ENCODE peak calls at places on chromosomes 4 and X, in five cellular contexts. One of them, this sample, is unnamed.

GRCh38 chr4:39544580-39545315 is 17.5 kb upstream of the UGDH start:
- DNase-seq in ELR: no peak
- DNase-seq in NT2/D1: no peak
- DNase-seq in NCI-H1092 treated with DMSO at 0.1 percent for 48 hours: no peak
- DNase-seq in trophoblast cell: no peak
- DNase-seq in this sample: no peak

GRCh38 chrX:101040197-101040596 is 11.7 kb downstream of the TRMT2B start:
- DNase-seq in ELR: peak
- DNase-seq in NT2/D1: no peak
- DNase-seq in NCI-H1092 treated with DMSO at 0.1 percent for 48 hours: no peak
- DNase-seq in trophoblast cell: no peak
- DNase-seq in this sample: no peak

GRCh38 chrX:107674480-107675364 is 46.4 kb downstream of the PRPS1 start:
- DNase-seq in ELR: peak
- DNase-seq in NT2/D1: no peak
- DNase-seq in NCI-H1092 treated with DMSO at 0.1 percent for 48 hours: no peak
- DNase-seq in trophoblast cell: peak
- DNase-seq in this sample: no peak

GRCh38 chr4:150261571-150261970 is 183.3 kb downstream of the DCLK2 start:
- DNase-seq in ELR: no peak
- DNase-seq in NT2/D1: no peak
- DNase-seq in NCI-H1092 treated with DMSO at 0.1 percent for 48 hours: no peak
- DNase-seq in trophoblast cell: no peak
- DNase-seq in this sample: no peak

GRCh38 chrX:40809210-40809609 is 73.9 kb upstream of the MED14 start:
- DNase-seq in ELR: peak
- DNase-seq in NT2/D1: no peak
- DNase-seq in NCI-H1092 treated with DMSO at 0.1 percent for 48 hours: no peak
- DNase-seq in trophoblast cell: no peak
- DNase-seq in this sample: no peak

GRCh38 chr4:6379787-6380745 is 92.3 kb downstream of the PPP2R2C start:
- DNase-seq in ELR: no peak
- DNase-seq in NT2/D1: no peak
- DNase-seq in NCI-H1092 treated with DMSO at 0.1 percent for 48 hours: no peak
- DNase-seq in trophoblast cell: no peak
- DNase-seq in this sample: no peak

GRCh38 chrX:149365061-149365460 is 140.0 kb downstream of the IDS start:
- DNase-seq in ELR: peak
- DNase-seq in NT2/D1: no peak
- DNase-seq in NCI-H1092 treated with DMSO at 0.1 percent for 48 hours: no peak
- DNase-seq in trophoblast cell: peak
- DNase-seq in this sample: no peak

GRCh38 chr4:13642163-13642562 is 14.6 kb upstream of the BOD1L1 start:
- DNase-seq in ELR: no peak
- DNase-seq in NT2/D1: no peak
- DNase-seq in NCI-H1092 treated with DMSO at 0.1 percent for 48 hours: peak
- DNase-seq in trophoblast cell: no peak
- DNase-seq in this sample: no peak

GRCh38 chr4:130054895-130055294 is 958.9 kb downstream of the C4orf33 start:
- DNase-seq in ELR: no peak
- DNase-seq in NT2/D1: no peak
- DNase-seq in NCI-H1092 treated with DMSO at 0.1 percent for 48 hours: no peak
- DNase-seq in trophoblast cell: no peak
- DNase-seq in this sample: no peak

GRCh38 chr4:82372502-82372873 is 1.3 kb downstream of the HNRNPD start:
- DNase-seq in ELR: peak
- DNase-seq in NT2/D1: no peak
- DNase-seq in NCI-H1092 treated with DMSO at 0.1 percent for 48 hours: peak
- DNase-seq in trophoblast cell: peak
- DNase-seq in this sample: peak

GRCh38 chr4:25863347-25863784 is 578 bp upstream of the SEL1L3 start:
- DNase-seq in ELR: no peak
- DNase-seq in NT2/D1: no peak
- DNase-seq in NCI-H1092 treated with DMSO at 0.1 percent for 48 hours: peak
- DNase-seq in trophoblast cell: no peak
- DNase-seq in this sample: no peak

GRCh38 chrX:12978205-12979010 is 3.5 kb downstream of the TMSB4X start:
- DNase-seq in ELR: peak
- DNase-seq in NT2/D1: no peak
- DNase-seq in NCI-H1092 treated with DMSO at 0.1 percent for 48 hours: no peak
- DNase-seq in trophoblast cell: no peak
- DNase-seq in this sample: peak

GRCh38 chrX:20265726-20266681 is 705 bp downstream of the RPS6KA3 start:
- DNase-seq in ELR: peak
- DNase-seq in NT2/D1: no peak
- DNase-seq in NCI-H1092 treated with DMSO at 0.1 percent for 48 hours: peak
- DNase-seq in trophoblast cell: peak
- DNase-seq in this sample: peak

GRCh38 chr4:123977623-123978022 is 581.0 kb downstream of the SPRY1 start:
- DNase-seq in ELR: peak
- DNase-seq in NT2/D1: no peak
- DNase-seq in NCI-H1092 treated with DMSO at 0.1 percent for 48 hours: no peak
- DNase-seq in trophoblast cell: no peak
- DNase-seq in this sample: no peak

GRCh38 chr4:78293348-78293747 is 236.2 kb downstream of the FRAS1 start:
- DNase-seq in ELR: no peak
- DNase-seq in NT2/D1: no peak
- DNase-seq in NCI-H1092 treated with DMSO at 0.1 percent for 48 hours: no peak
- DNase-seq in trophoblast cell: no peak
- DNase-seq in this sample: no peak

GRCh38 chrX:23374291-23374690 is 39.6 kb downstream of the PTCHD1 start:
- DNase-seq in ELR: no peak
- DNase-seq in NT2/D1: no peak
- DNase-seq in NCI-H1092 treated with DMSO at 0.1 percent for 48 hours: no peak
- DNase-seq in trophoblast cell: no peak
- DNase-seq in this sample: no peak

GRCh38 chr4:78754872-78755271 is 21.3 kb upstream of the BMP2K start:
- DNase-seq in ELR: peak
- DNase-seq in NT2/D1: no peak
- DNase-seq in NCI-H1092 treated with DMSO at 0.1 percent for 48 hours: no peak
- DNase-seq in trophoblast cell: no peak
- DNase-seq in this sample: no peak

GRCh38 chr4:25313194-25313895 is 771 bp downstream of the ZCCHC4 start:
- DNase-seq in ELR: peak
- DNase-seq in NT2/D1: no peak
- DNase-seq in NCI-H1092 treated with DMSO at 0.1 percent for 48 hours: no peak
- DNase-seq in trophoblast cell: peak
- DNase-seq in this sample: peak